ENCODE peak calls at places on chromosomes 11 and 22, in six cellular contexts. D, X, O, P, H and I are unnamed samples.

GRCh38 chr11:25981998-25982397 is 349.9 kb upstream of the ANO3 start:
- DNase-seq in D (peak), H (peak), O (peak), X (no peak), P (no peak), I (peak)

GRCh38 chr22:40387758-40388157 is 17.4 kb downstream of the SGSM3 start:
- DNase-seq in P (no peak), H (no peak), D (no peak), O (no peak), X (no peak), I (no peak)

GRCh38 chr11:28919194-28919593 is 811.0 kb downstream of the METTL15 start:
- DNase-seq in O (no peak), H (no peak), X (no peak), D (no peak), P (no peak), I (no peak)

GRCh38 chr11:64859542-64860414 is 15.3 kb upstream of the CDC42BPG start:
- DNase-seq in D (no peak), P (peak), H (no peak), X (no peak), O (no peak), I (no peak)

GRCh38 chr11:76680517-76681425 is 10.2 kb upstream of the LRRC32 start:
- DNase-seq in O (no peak), P (no peak), D (peak), X (peak), H (peak), I (peak)

GRCh38 chr11:110289472-110289871 is 6.9 kb downstream of the RDX start:
- DNase-seq in X (no peak), H (no peak), O (no peak), P (no peak), D (peak), I (no peak)

GRCh38 chr11:33984682-33985389 is 66.7 kb upstream of the CAPRIN1 start:
- DNase-seq in P (no peak), D (peak), X (no peak), O (no peak), H (no peak), I (no peak)

GRCh38 chr22:37186228-37186996 is 1.6 kb downstream of the C1QTNF6 start:
- DNase-seq in D (peak), H (peak), P (no peak), O (no peak), X (peak), I (peak)

GRCh38 chr11:120964857-120965256 is 59.0 kb upstream of the TBCEL start:
- DNase-seq in P (no peak), X (no peak), O (no peak), H (peak), D (peak), I (no peak)

GRCh38 chr11:96205460-96205809 is 137.6 kb downstream of the MAML2 start:
- DNase-seq in X (no peak), H (no peak), P (no peak), O (no peak), D (no peak), I (no peak)

GRCh38 chr22:36816338-36816634 is 549 bp downstream of the PVALB start:
- DNase-seq in P (no peak), O (no peak), X (no peak), H (no peak), D (no peak), I (no peak)

GRCh38 chr11:35040221-35040942 is 98.6 kb upstream of the CD44 start:
- DNase-seq in D (peak), H (peak), X (no peak), P (no peak), O (no peak), I (no peak)

GRCh38 chr11:116413861-116414260 is 358.9 kb downstream of the BUD13 start:
- DNase-seq in X (no peak), O (no peak), H (no peak), P (no peak), D (no peak), I (peak)

GRCh38 chr11:75591371-75591770 is 29.3 kb downstream of the SERPINH1 start:
- DNase-seq in X (no peak), D (no peak), O (no peak), H (no peak), P (no peak), I (no peak)

GRCh38 chr22:22934543-22935055 is 47.0 kb downstream of the IGLL5 start:
- DNase-seq in X (no peak), D (no peak), H (no peak), P (no peak), O (no peak), I (no peak)

GRCh38 chr11:63274776-63275175 is 31.4 kb upstream of the SLC22A25 start:
- DNase-seq in D (no peak), X (no peak), P (no peak), H (no peak), O (no peak), I (no peak)

GRCh38 chr11:12922980-12923507 is 86.1 kb upstream of the RASSF10 start:
- DNase-seq in X (no peak), O (no peak), P (no peak), D (no peak), H (peak), I (no peak)

GRCh38 chr11:13210424-13210823 is 67.2 kb upstream of the BMAL1 start:
- DNase-seq in H (peak), O (no peak), X (peak), P (no peak), D (peak), I (peak)

GRCh38 chr11:129937592-129938238 is 42.3 kb upstream of the NFRKB start:
- DNase-seq in O (no peak), P (no peak), X (no peak), H (no peak), D (no peak), I (no peak)

GRCh38 chr11:69044111-69045013 is 4.4 kb upstream of the TPCN2 start:
- DNase-seq in D (peak), P (peak), O (peak), H (peak), X (peak), I (peak)

GRCh38 chr11:72814831-72815618 is 814 bp downstream of the ATG16L2 start:
- DNase-seq in H (peak), P (no peak), D (peak), O (no peak), X (no peak), I (peak)

GRCh38 chr11:75164318-75164827 is 13.5 kb downstream of the SLCO2B1 start:
- DNase-seq in H (no peak), X (peak), O (no peak), D (no peak), P (no peak), I (no peak)

GRCh38 chr11:80727315-80727714 is 1286.5 kb upstream of the TENM4 start:
- DNase-seq in H (peak), X (no peak), D (peak), O (no peak), P (no peak), I (peak)
- TF ChIP-seq CTCF in H (peak), X (no peak), D (peak), O (peak), P (no peak), I (peak)

GRCh38 chr11:18773681-18774080 is 17.9 kb downstream of the PTPN5 start:
- DNase-seq in X (no peak), O (no peak), H (no peak), D (no peak), P (no peak), I (no peak)
- TF ChIP-seq CTCF in X (no peak), O (no peak), H (no peak), D (no peak), P (no peak), I (no peak)

GRCh38 chr11:114256898-114257286 is 39.3 kb upstream of the NNMT start:
- DNase-seq in H (no peak), O (no peak), X (peak), D (no peak), P (no peak), I (no peak)

GRCh38 chr11:114258696-114259095 is 37.5 kb upstream of the NNMT start:
- DNase-seq in P (no peak), D (no peak), X (no peak), O (no peak), H (no peak), I (no peak)

GRCh38 chr11:114259124-114259526 is 37.1 kb upstream of the NNMT start:
- DNase-seq in H (no peak), D (no peak), O (no peak), P (no peak), X (peak), I (no peak)

GRCh38 chr11:114256176-114256897 is 39.9 kb upstream of the NNMT start:
- DNase-seq in X (no peak), P (no peak), H (no peak), O (no peak), D (no peak), I (no peak)

GRCh38 chr11:114257621-114258558 is 38.3 kb upstream of the NNMT start:
- DNase-seq in D (peak), P (no peak), H (peak), O (no peak), X (peak), I (no peak)
- TF ChIP-seq CTCF in D (peak), P (no peak), H (peak), O (peak), X (no peak), I (no peak)

GRCh38 chr22:43006753-43007152 is 8.2 kb downstream of the PACSIN2 start:
- DNase-seq in H (no peak), D (no peak), X (no peak), O (no peak), P (no peak), I (no peak)
- TF ChIP-seq CTCF in H (no peak), D (no peak), X (no peak), O (no peak), P (no peak), I (no peak)

GRCh38 chr11:2532704-2533641 is 88.2 kb downstream of the KCNQ1 start:
- DNase-seq in P (peak), H (peak), D (peak), X (peak), O (peak), I (peak)
- TF ChIP-seq CTCF in P (peak), H (peak), D (peak), X (peak), O (peak), I (peak)

GRCh38 chr11:60252208-60252566 is 9.2 kb upstream of the MS4A4E start:
- DNase-seq in X (no peak), D (no peak), H (no peak), O (no peak), P (no peak), I (no peak)

GRCh38 chr11:60252709-60253108 is 9.8 kb upstream of the MS4A4E start:
- DNase-seq in H (no peak), D (no peak), P (no peak), X (no peak), O (no peak), I (no peak)

DNA sequence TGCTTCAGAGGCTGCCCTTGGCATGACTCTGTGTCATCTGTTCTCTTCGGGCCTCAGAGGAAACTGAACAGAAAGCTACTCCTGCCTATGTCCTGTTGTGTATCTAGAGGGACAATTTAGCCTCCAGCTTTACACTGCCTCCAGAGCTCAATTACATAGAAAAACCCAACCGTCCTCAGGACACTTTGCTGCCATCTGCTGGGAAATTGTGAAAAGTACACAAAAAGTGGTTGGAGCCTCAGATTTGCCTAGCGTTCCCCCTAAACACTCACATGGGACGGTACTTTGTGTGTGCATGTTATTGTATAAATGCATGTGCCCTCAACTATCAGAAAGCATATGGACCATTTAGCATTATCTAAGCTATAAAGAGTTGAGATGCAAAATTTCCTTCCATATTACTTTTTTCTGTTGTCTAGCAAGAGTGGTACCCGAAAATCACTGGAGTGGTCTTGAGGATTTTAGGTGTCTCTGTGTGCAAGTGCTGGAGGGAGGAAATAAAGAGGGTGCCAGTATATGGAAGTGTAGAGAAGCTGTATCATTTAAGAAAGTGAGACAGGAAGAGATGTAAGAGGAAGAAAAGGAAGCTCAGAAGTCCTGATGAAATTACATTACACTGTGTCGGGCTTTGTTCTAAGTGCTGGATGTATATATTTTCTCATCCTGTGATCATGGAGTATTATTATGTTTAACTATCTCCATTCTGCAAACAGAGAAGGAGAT is 8.7 kb upstream of the MS4A4E start:
- DNase-seq in D (no peak), O (no peak), X (no peak), P (no peak), H (peak), I (no peak)
- TF ChIP-seq CTCF in D (no peak), O (no peak), X (peak), P (no peak), H (peak), I (no peak)

DNA sequence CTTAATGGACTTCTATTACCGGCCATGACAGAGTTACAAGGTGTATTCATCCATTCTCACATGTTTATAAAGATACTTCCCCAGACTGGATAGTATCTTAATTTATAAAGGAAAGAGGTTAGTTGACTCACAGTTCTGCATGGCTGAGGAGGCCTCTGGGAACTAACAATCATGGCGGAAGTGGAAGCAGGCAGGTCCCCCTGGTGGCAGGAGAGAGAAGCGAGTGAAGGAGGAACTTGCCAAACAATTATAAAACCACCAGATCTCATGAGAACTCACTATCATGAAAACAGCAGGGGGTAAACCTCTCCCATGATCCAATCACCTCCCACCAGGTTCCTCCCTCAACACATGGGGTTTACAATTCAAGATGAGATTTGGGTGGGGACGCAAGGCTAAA is 170.0 kb upstream of the PDGFD start:
- DNase-seq in X (no peak), H (no peak), O (no peak), P (no peak), D (peak), I (peak)
- TF ChIP-seq CTCF in X (no peak), H (peak), O (peak), P (no peak), D (peak), I (peak)

GRCh38 chr11:44999068-44999467 is 48.4 kb upstream of the TP53I11 start:
- DNase-seq in P (no peak), O (no peak), H (no peak), X (no peak), D (no peak), I (no peak)
- TF ChIP-seq CTCF in P (no peak), O (no peak), H (no peak), X (no peak), D (no peak), I (no peak)